ENCODE peak calls at places on chromosome 16, in eight cellular contexts. E is tibial artery; F is stimulated activated CD8-positive, alpha-beta memory T cell treated with anti-CD3 and anti-CD28 coated beads, Interleukin-2, amount 100 ng/mL, for 1 hour; N is T-helper 2 cell; V is mucosa of descending colon; W is neural progenitor cell; U is HT-29; S is choroid plexus epithelial cell. Q is an unnamed sample.
A peak's percentile ranks its signal among the peaks of the same experiment; 100 is the strongest.

GRCh38 chr16:72285728-72286127 is 113.8 kb upstream of the PMFBP1 start:
- DNase-seq in E (no peak), F (no peak), N (no peak), V (no peak), W (no peak), U (no peak), S (peak; percentile 71), Q (no peak)

GRCh38 chr16:27951752-27952151 is 111.8 kb downstream of the GSG1L start:
- DNase-seq in E (no peak), F (no peak), N (no peak), V (no peak), W (no peak), U (no peak), S (no peak), Q (no peak)

GRCh38 chr16:84614075-84614474 is 3.8 kb downstream of the COTL1 start:
- DNase-seq in E (no peak), F (no peak), N (no peak), V (no peak), W (no peak), U (no peak), S (peak; percentile 14), Q (no peak)

GRCh38 chr16:87323727-87324410 is 6.7 kb upstream of the C16orf95 start:
- DNase-seq in E (no peak), F (no peak), N (no peak), V (no peak), W (no peak), U (no peak), S (no peak), Q (no peak)

GRCh38 chr16:71484006-71484893 is 4.9 kb downstream of the ZNF19 start:
- DNase-seq in E (peak; percentile 86), F (peak; percentile 53), N (peak; percentile 60), V (peak; percentile 89), W (peak; percentile 87), U (peak; percentile 92), S (peak; percentile 97), Q (peak; percentile 66)

GRCh38 chr16:60792437-60792836 is 1243.8 kb downstream of the CDH8 start:
- DNase-seq in E (no peak), F (no peak), N (no peak), V (no peak), W (no peak), U (no peak), S (no peak), Q (no peak)

GRCh38 chr16:29674188-29674587 is 4.8 kb upstream of the QPRT start:
- DNase-seq in E (peak; percentile 26), F (no peak), N (no peak), V (peak; percentile 73), W (no peak), U (no peak), S (no peak), Q (no peak)

GRCh38 chr16:50763211-50763610 is 21.3 kb downstream of the CYLD start:
- DNase-seq in E (no peak), F (no peak), N (no peak), V (no peak), W (no peak), U (no peak), S (no peak), Q (no peak)

GRCh38 chr16:8882041-8882617 is at the start of gene LITAFD:
- DNase-seq in E (no peak), F (no peak), N (no peak), V (peak; percentile 25), W (no peak), U (no peak), S (no peak), Q (no peak)

GRCh38 chr16:51431517-51432241 is 280.6 kb upstream of the SALL1 start:
- DNase-seq in E (no peak), F (no peak), N (no peak), V (no peak), W (peak; percentile 26), U (peak; percentile 15), S (peak; percentile 98), Q (no peak)

GRCh38 chr16:53689636-53690035 is 14.0 kb downstream of the RPGRIP1L start:
- DNase-seq in E (no peak), F (no peak), N (no peak), V (no peak), W (no peak), U (no peak), S (no peak), Q (no peak)

GRCh38 chr16:60107467-60107866 is 1373.4 kb upstream of the GOT2 start:
- DNase-seq in E (no peak), F (no peak), N (no peak), V (no peak), W (no peak), U (no peak), S (peak; percentile 40), Q (peak; percentile 24)

GRCh38 chr16:57041182-57042156 is 50.9 kb upstream of the CPNE2 start:
- DNase-seq in E (no peak), F (peak; percentile 55), N (peak; percentile 81), V (peak; percentile 77), W (no peak), U (no peak), S (peak; percentile 9), Q (no peak)

GRCh38 chr16:72415379-72415778 is 243.4 kb upstream of the PMFBP1 start:
- DNase-seq in E (no peak), F (no peak), N (no peak), V (no peak), W (no peak), U (no peak), S (no peak), Q (no peak)

GRCh38 chr16:89350701-89351380 is 133.3 kb downstream of the ZNF778 start:
- DNase-seq in E (no peak), F (no peak), N (peak; percentile 31), V (no peak), W (no peak), U (no peak), S (no peak), Q (no peak)

GRCh38 chr16:2977440-2977839 is 2.8 kb downstream of the PKMYT1 start:
- DNase-seq in E (no peak), F (no peak), N (no peak), V (peak; percentile 66), W (no peak), U (no peak), S (no peak), Q (no peak)

GRCh38 chr16:58409316-58409973 is 17.2 kb downstream of the GINS3 start:
- DNase-seq in E (peak; percentile 48), F (no peak), N (no peak), V (no peak), W (no peak), U (no peak), S (peak; percentile 42), Q (no peak)

GRCh38 chr16:1393613-1394176 is 20.8 kb downstream of the UNKL start:
- DNase-seq in E (no peak), F (no peak), N (no peak), V (no peak), W (no peak), U (no peak), S (no peak), Q (no peak)

GRCh38 chr16:18050777-18051176 is 285.8 kb downstream of the NPIPA8 start:
- DNase-seq in E (no peak), F (no peak), N (no peak), V (no peak), W (no peak), U (no peak), S (no peak), Q (no peak)

GRCh38 chr16:59540621-59541020 is 806.5 kb upstream of the GOT2 start:
- DNase-seq in E (no peak), F (no peak), N (no peak), V (no peak), W (no peak), U (no peak), S (peak; percentile 11), Q (no peak)

GRCh38 chr16:11076259-11077018 is 132.1 kb downstream of the CLEC16A start:
- DNase-seq in E (no peak), F (no peak), N (peak; percentile 59), V (no peak), W (peak; percentile 24), U (no peak), S (no peak), Q (no peak)

GRCh38 chr16:53417011-53417410 is 17.3 kb upstream of the RBL2 start:
- DNase-seq in E (no peak), F (no peak), N (no peak), V (no peak), W (no peak), U (no peak), S (peak; percentile 52), Q (no peak)

GRCh38 chr16:80285089-80285488 is 255.7 kb upstream of the DYNLRB2 start:
- DNase-seq in E (no peak), F (no peak), N (no peak), V (no peak), W (no peak), U (no peak), S (no peak), Q (no peak)

Q was measured in KG1.